ENCODE peak calls at places on chromosomes 7 and 10, in five cellular contexts. J, Y, M, T and L are unnamed samples.

GRCh38 chr10:124028700-124029487 is 64.5 kb downstream of the CHST15 start:
- DNase-seq in J (no peak), Y (no peak), M (no peak), T (no peak), L (no peak)

GRCh38 chr10:58373446-58373834 is 11.8 kb upstream of the TFAM start:
- DNase-seq in J (no peak), Y (no peak), M (no peak), T (no peak), L (no peak)

GRCh38 chr7:17507717-17508116 is 209.3 kb downstream of the AHR start:
- DNase-seq in J (no peak), Y (no peak), M (no peak), T (no peak), L (no peak)

GRCh38 chr7:101630591-101630990 is 1.5 kb upstream of the MYL10 start:
- DNase-seq in J (no peak), Y (peak), M (no peak), T (peak), L (no peak)

GRCh38 chr7:155586843-155587440 is 40.6 kb upstream of the CNPY1 start:
- DNase-seq in J (no peak), Y (no peak), M (no peak), T (no peak), L (peak)

GRCh38 chr7:7354674-7355073 is 172.3 kb downstream of the C1GALT1 start:
- DNase-seq in J (no peak), Y (no peak), M (no peak), T (peak), L (no peak)

GRCh38 chr10:122338609-122339441 is 35.7 kb upstream of the PLEKHA1 start:
- DNase-seq in J (no peak), Y (no peak), M (no peak), T (no peak), L (no peak)

GRCh38 chr10:47449102-47449978 is 34.6 kb downstream of the ANXA8 start:
- DNase-seq in J (no peak), Y (no peak), M (no peak), T (no peak), L (peak)

GRCh38 chr10:79937661-79938226 is 11.2 kb downstream of the SFTPD start:
- DNase-seq in J (no peak), Y (no peak), M (peak), T (no peak), L (peak)

GRCh38 chr7:100367676-100368613 is 5.3 kb upstream of the PILRA start:
- DNase-seq in J (no peak), Y (no peak), M (no peak), T (no peak), L (no peak)

GRCh38 chr10:26274391-26274790 is 57.8 kb downstream of the GAD2 start:
- DNase-seq in J (no peak), Y (no peak), M (no peak), T (no peak), L (no peak)

GRCh38 chr10:62858364-62858763 is 42.2 kb upstream of the EGR2 start:
- DNase-seq in J (no peak), Y (no peak), M (no peak), T (no peak), L (peak)

GRCh38 chr7:42183547-42183946 is 53.5 kb downstream of the GLI3 start:
- DNase-seq in J (no peak), Y (no peak), M (no peak), T (no peak), L (no peak)

GRCh38 chr7:56028942-56029630 is 22.2 kb downstream of the PSPH start:
- DNase-seq in J (no peak), Y (peak), M (no peak), T (no peak), L (no peak)

GRCh38 chr10:85927952-85928677 is 438.5 kb downstream of the GRID1 start:
- DNase-seq in J (no peak), Y (no peak), M (no peak), T (peak), L (no peak)

GRCh38 chr10:116521424-116522305 is 24.1 kb upstream of the PNLIP start:
- DNase-seq in J (peak), Y (peak), M (no peak), T (peak), L (no peak)

GRCh38 chr7:6121141-6121540 is 90.0 kb downstream of the ANKRD61 start:
- DNase-seq in J (no peak), Y (peak), M (no peak), T (no peak), L (no peak)

GRCh38 chr10:91635401-91636400 is 2.8 kb upstream of the PPP1R3C start:
- DNase-seq in J (peak), Y (peak), M (peak), T (peak), L (peak)

GRCh38 chr7:103752995-103753394 is 236.5 kb downstream of the RELN start:
- DNase-seq in J (no peak), Y (no peak), M (no peak), T (no peak), L (no peak)

GRCh38 chr10:17787087-17787942 is 21.8 kb upstream of the MRC1 start:
- DNase-seq in J (no peak), Y (peak), M (no peak), T (peak), L (no peak)

GRCh38 chr7:110281362-110281761 is 809.6 kb upstream of the LRRN3 start:
- DNase-seq in J (no peak), Y (no peak), M (no peak), T (no peak), L (no peak)

GRCh38 chr10:62093863-62094291 is 174.8 kb downstream of the RTKN2 start:
- DNase-seq in J (no peak), Y (peak), M (no peak), T (no peak), L (no peak)

GRCh38 chr7:107890493-107890961 is 456 bp upstream of the DLD start:
- DNase-seq in J (no peak), Y (no peak), M (no peak), T (no peak), L (no peak)

GRCh38 chr7:41148521-41148951 is 554.4 kb downstream of the INHBA start:
- DNase-seq in J (no peak), Y (peak), M (no peak), T (no peak), L (no peak)

GRCh38 chr7:85074-85945 is 107.1 kb upstream of the FAM20C start:
- DNase-seq in J (no peak), Y (no peak), M (no peak), T (no peak), L (peak)

GRCh38 chr7:65731562-65732035 is 141.3 kb upstream of the VKORC1L1 start:
- DNase-seq in J (peak), Y (peak), M (peak), T (peak), L (peak)

GRCh38 chr7:42128703-42129102 is 108.3 kb downstream of the GLI3 start:
- DNase-seq in J (no peak), Y (no peak), M (no peak), T (no peak), L (no peak)

GRCh38 chr7:132141109-132141508 is 435.2 kb downstream of the PLXNA4 start:
- DNase-seq in J (no peak), Y (no peak), M (no peak), T (no peak), L (no peak)

GRCh38 chr10:133159950-133160812 is at the start of gene KNDC1:
- DNase-seq in J (no peak), Y (no peak), M (no peak), T (no peak), L (peak)

GRCh38 chr10:42875388-42875755 is 92.8 kb downstream of the BMS1 start:
- DNase-seq in J (no peak), Y (no peak), M (no peak), T (no peak), L (no peak)

GRCh38 chr10:93995598-93996271 is 2.0 kb downstream of the PLCE1 start:
- DNase-seq in J (no peak), Y (no peak), M (no peak), T (no peak), L (no peak)

GRCh38 chr10:69453759-69454158 is 2.5 kb downstream of the TSPAN15 start:
- DNase-seq in J (no peak), Y (no peak), M (no peak), T (no peak), L (no peak)

GRCh38 chr7:148835854-148836253 is 48.2 kb downstream of the EZH2 start:
- DNase-seq in J (no peak), Y (no peak), M (no peak), T (no peak), L (no peak)

GRCh38 chr10:132391372-132392020 is 5.5 kb upstream of the PWWP2B start:
- DNase-seq in J (no peak), Y (no peak), M (no peak), T (no peak), L (no peak)

GRCh38 chr10:43965033-43965917 is 316.6 kb upstream of the ZNF32 start:
- DNase-seq in J (no peak), Y (peak), M (no peak), T (no peak), L (no peak)

GRCh38 chr10:72821606-72822005 is 71.9 kb upstream of the OIT3 start:
- DNase-seq in J (no peak), Y (no peak), M (no peak), T (no peak), L (no peak)

GRCh38 chr7:150755473-150756099 is 18.4 kb downstream of the GIMAP5 start:
- DNase-seq in J (no peak), Y (no peak), M (no peak), T (no peak), L (no peak)

GRCh38 chr10:66564341-66564740 is 361.5 kb upstream of the LRRTM3 start:
- DNase-seq in J (no peak), Y (no peak), M (no peak), T (no peak), L (no peak)

GRCh38 chr10:51770719-51771118 is 71.3 kb upstream of the CSTF2T start:
- DNase-seq in J (no peak), Y (peak), M (no peak), T (peak), L (no peak)

GRCh38 chr7:111560773-111561658 is 1.3 kb downstream of the IMMP2L start:
- DNase-seq in J (no peak), Y (peak), M (no peak), T (no peak), L (no peak)

GRCh38 chr10:113431807-113432206 is 121.0 kb upstream of the HABP2 start:
- DNase-seq in J (no peak), Y (no peak), M (no peak), T (no peak), L (no peak)
- H2BK12ac ChIP-seq in J (no peak), Y (no peak), M (no peak), T (no peak), L (no peak)

GRCh38 chr7:45082031-45082830 is 6.5 kb downstream of the NACAD start:
- DNase-seq in J (no peak), Y (no peak), M (no peak), T (no peak), L (no peak)

GRCh38 chr7:45082831-45083331 is 5.9 kb downstream of the NACAD start:
- DNase-seq in J (no peak), Y (no peak), M (no peak), T (peak), L (no peak)

GRCh38 chr7:45080265-45080957 is 8.4 kb downstream of the NACAD start:
- DNase-seq in J (no peak), Y (no peak), M (no peak), T (no peak), L (peak)

GRCh38 chr7:45081670-45081974 is 7.1 kb downstream of the NACAD start:
- DNase-seq in J (no peak), Y (no peak), M (no peak), T (no peak), L (no peak)

GRCh38 chr7:45080958-45081669 is 7.7 kb downstream of the NACAD start:
- DNase-seq in J (no peak), Y (no peak), M (no peak), T (no peak), L (peak)
- H2BK12ac ChIP-seq in J (no peak), Y (no peak), M (no peak), T (no peak), L (no peak)

DNA sequence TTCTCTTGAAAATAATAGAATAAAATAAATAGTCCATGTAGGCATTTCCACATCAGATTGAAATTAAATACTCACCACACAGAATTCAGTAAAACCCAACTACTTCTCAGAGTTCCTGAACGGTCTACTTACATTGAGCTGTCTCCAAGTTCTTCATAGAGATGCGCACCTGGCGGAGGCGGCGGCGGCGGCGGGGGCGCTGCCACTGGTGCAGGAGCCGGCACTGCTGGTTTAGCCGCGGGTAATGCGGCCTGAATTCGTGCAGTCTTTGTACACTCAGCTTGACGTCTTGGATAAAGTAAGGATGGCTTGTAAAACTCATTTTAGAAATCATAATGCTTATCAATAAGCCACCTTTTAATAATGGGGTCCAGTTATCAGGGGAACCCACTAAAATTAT is 973.8 kb downstream of the PCDH15 start:
- DNase-seq in J (no peak), Y (no peak), M (no peak), T (no peak), L (no peak)
- H2BK12ac ChIP-seq in J (no peak), Y (no peak), M (no peak), T (peak), L (no peak)

GRCh38 chr10:113657544-113657943 is 6.3 kb downstream of the NRAP start:
- DNase-seq in J (no peak), Y (no peak), M (no peak), T (no peak), L (no peak)
- H2BK12ac ChIP-seq in J (no peak), Y (no peak), M (no peak), T (no peak), L (no peak)

DNA sequence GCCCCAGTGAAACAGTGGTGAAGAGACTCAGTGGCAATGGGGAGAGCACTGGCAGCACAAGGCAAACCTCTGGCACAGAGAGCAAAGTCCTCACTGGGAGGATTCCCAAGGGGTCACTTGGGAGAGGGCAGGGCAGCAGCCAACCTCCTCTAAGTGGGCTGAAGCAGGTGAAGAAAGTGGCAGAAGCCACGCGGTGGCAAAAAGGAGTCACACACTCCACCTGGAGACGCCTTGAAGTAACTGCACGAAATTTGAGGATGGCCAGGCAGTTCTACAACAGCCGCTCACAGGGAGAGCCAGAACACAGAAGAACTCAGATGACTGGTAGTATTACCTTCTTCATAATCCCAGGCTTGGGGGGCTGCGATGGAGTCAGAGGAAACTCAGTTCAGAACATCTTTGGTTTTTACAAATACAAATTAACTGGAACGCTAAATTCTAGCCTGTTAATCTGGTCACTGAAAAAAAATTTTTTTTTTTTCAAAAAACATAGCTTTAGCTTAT is 603 bp upstream of the IL6 start:
- DNase-seq in J (peak), Y (peak), M (peak), T (peak), L (peak)
- H2BK12ac ChIP-seq in J (peak), Y (peak), M (peak), T (peak), L (peak)

GRCh38 chr10:117968354-117969182 is 78.2 kb downstream of the RAB11FIP2 start:
- DNase-seq in J (no peak), Y (no peak), M (no peak), T (no peak), L (no peak)
- H2BK12ac ChIP-seq in J (no peak), Y (no peak), M (no peak), T (no peak), L (no peak)

GRCh38 chr10:20006169-20006870 is 190.1 kb downstream of the PLXDC2 start:
- DNase-seq in J (no peak), Y (no peak), M (no peak), T (no peak), L (no peak)

GRCh38 chr10:20007426-20007825 is 191.2 kb downstream of the PLXDC2 start:
- DNase-seq in J (no peak), Y (no peak), M (no peak), T (no peak), L (no peak)

GRCh38 chr10:20002657-20003056 is 186.4 kb downstream of the PLXDC2 start:
- DNase-seq in J (no peak), Y (no peak), M (no peak), T (no peak), L (no peak)

GRCh38 chr10:20005638-20006037 is 189.4 kb downstream of the PLXDC2 start:
- DNase-seq in J (no peak), Y (no peak), M (no peak), T (no peak), L (no peak)

DNA sequence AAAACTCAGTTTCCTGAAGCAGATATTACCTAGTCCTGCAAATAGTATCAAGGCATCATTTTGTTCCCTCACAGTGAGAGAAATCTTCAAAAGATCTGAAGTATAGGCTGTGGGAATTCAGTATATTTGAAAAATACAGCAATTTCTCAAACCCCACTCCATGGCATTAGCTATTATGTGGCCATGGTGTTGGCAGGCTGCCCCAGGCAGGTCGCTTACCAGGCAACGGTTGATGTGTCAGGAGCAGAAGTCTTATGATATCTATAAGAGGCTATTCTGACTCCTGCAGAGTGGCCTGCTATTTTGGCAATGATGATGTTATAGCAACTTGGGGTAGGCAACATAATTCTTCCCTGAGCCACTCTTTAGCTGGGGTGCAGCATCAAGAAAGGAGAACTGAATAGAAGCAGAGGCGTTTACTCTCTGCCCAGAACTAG is 187.9 kb downstream of the PLXDC2 start:
- DNase-seq in J (no peak), Y (peak), M (no peak), T (peak), L (no peak)
- H2BK12ac ChIP-seq in J (no peak), Y (no peak), M (no peak), T (peak), L (no peak)